ENCODE peak calls at places on chromosomes 13 and 19, in five cellular contexts. P is adrenal gland, X is body of pancreas, K is esophagus squamous epithelium, Y is uterus. H is an unnamed sample.
A peak's percentile ranks its signal among the peaks of the same experiment; 100 is the strongest.

GRCh38 chr19:16033721-16034120 is 42.6 kb upstream of the TPM4 start:
- DNase-seq in Y (no peak), X (no peak), K (no peak), P (no peak), H (no peak)

GRCh38 chr13:41931337-41931736 is 29.6 kb downstream of the VWA8 start:
- DNase-seq in K (no peak), Y (no peak), P (no peak), X (no peak), H (no peak)

GRCh38 chr13:50055454-50055853 is 40.2 kb downstream of the KCNRG start:
- DNase-seq in X (no peak), Y (no peak), K (no peak), P (no peak), H (no peak)

GRCh38 chr13:20130652-20131051 is 30.2 kb downstream of the GJA3 start:
- DNase-seq in P (no peak), Y (no peak), K (no peak), X (no peak), H (no peak)

GRCh38 chr19:41575998-41576397 is at the start of gene CEACAM21:
- DNase-seq in Y (peak; percentile 27), P (peak; percentile 77), K (no peak), X (no peak), H (no peak)

GRCh38 chr13:28324181-28324789 is 170.6 kb downstream of the FLT1 start:
- DNase-seq in X (peak; percentile 53), P (peak; percentile 72), K (no peak), Y (peak; percentile 50), H (peak; percentile 33)

GRCh38 chr19:31674503-31675186 is 325.4 kb upstream of the TSHZ3 start:
- DNase-seq in K (no peak), X (no peak), P (no peak), Y (no peak), H (peak; percentile 24)

GRCh38 chr19:7596191-7596937 is 701 bp downstream of the CAMSAP3 start:
- DNase-seq in P (no peak), X (no peak), K (no peak), Y (no peak), H (no peak)

GRCh38 chr19:6536138-6536671 is 5.4 kb downstream of the TNFSF9 start:
- DNase-seq in X (peak; percentile 24), Y (peak; percentile 20), K (peak; percentile 51), P (peak; percentile 77), H (no peak)

GRCh38 chr13:72985610-72986009 is 73.2 kb upstream of the KLF5 start:
- DNase-seq in Y (no peak), P (no peak), X (no peak), K (no peak), H (no peak)

GRCh38 chr13:109126973-109127615 is 497.7 kb downstream of the MYO16 start:
- DNase-seq in K (no peak), Y (no peak), P (no peak), X (no peak), H (no peak)

GRCh38 chr13:79684426-79684825 is 203.5 kb downstream of the NDFIP2 start:
- DNase-seq in Y (no peak), X (no peak), K (no peak), P (no peak), H (no peak)

GRCh38 chr13:79290595-79291244 is 115.3 kb downstream of the RBM26 start:
- DNase-seq in Y (no peak), P (no peak), X (no peak), K (no peak), H (no peak)

GRCh38 chr19:10193666-10194499 is 870 bp downstream of the DNMT1 start:
- DNase-seq in K (no peak), X (no peak), P (peak; percentile 54), Y (no peak), H (peak; percentile 61)

GRCh38 chr19:10279737-10280442 is 6.9 kb upstream of the ICAM4 start:
- DNase-seq in K (no peak), Y (no peak), P (no peak), X (no peak), H (no peak)

GRCh38 chr13:23701646-23702045 is 131.4 kb downstream of the TNFRSF19 start:
- DNase-seq in X (peak; percentile 54), K (no peak), P (no peak), Y (peak; percentile 89), H (no peak)

GRCh38 chr13:33787051-33787591 is 30.8 kb upstream of the RFC3 start:
- DNase-seq in Y (no peak), K (no peak), P (no peak), X (no peak), H (no peak)

GRCh38 chr13:97268772-97269171 is 46.6 kb downstream of the MBNL2 start:
- DNase-seq in K (no peak), P (no peak), Y (no peak), X (no peak), H (no peak)

GRCh38 chr19:925087-925911 is 536 bp upstream of the ARID3A start:
- DNase-seq in K (no peak), Y (peak; percentile 78), P (peak; percentile 89), X (peak; percentile 80), H (peak; percentile 91)

GRCh38 chr19:6812612-6813011 is 40.1 kb downstream of the VAV1 start:
- DNase-seq in P (no peak), K (no peak), Y (no peak), X (no peak), H (no peak)

GRCh38 chr19:10820173-10820572 is 15.8 kb downstream of the TMED1 start:
- DNase-seq in K (no peak), Y (no peak), P (no peak), X (no peak), H (no peak)

GRCh38 chr19:10189631-10190425 is 4.9 kb downstream of the DNMT1 start:
- DNase-seq in Y (no peak), X (no peak), K (no peak), P (no peak), H (no peak)

GRCh38 chr19:35716985-35717664 is 678 bp upstream of the KMT2B start:
- DNase-seq in P (peak; percentile 97), K (peak; percentile 82), X (peak; percentile 97), Y (peak; percentile 95), H (peak; percentile 99)
- TF ChIP-seq POLR2A in P (no peak), K (no peak), X (no peak), Y (peak; percentile 34), H (peak; percentile 43)

GRCh38 chr13:101795025-101795424 is 342.6 kb downstream of the ITGBL1 start:
- DNase-seq in K (no peak), P (no peak), X (no peak), Y (no peak), H (no peak)
- TF ChIP-seq POLR2A in K (no peak), P (no peak), X (no peak), Y (no peak), H (no peak)

GRCh38 chr13:100517706-100518105 is 70.9 kb downstream of the GGACT start:
- DNase-seq in P (no peak), K (no peak), Y (no peak), X (no peak), H (no peak)

GRCh38 chr13:100518394-100519062 is 70.1 kb downstream of the GGACT start:
- DNase-seq in P (no peak), Y (no peak), K (no peak), X (no peak), H (no peak)

GRCh38 chr13:100515410-100515800 is 73.2 kb downstream of the GGACT start:
- DNase-seq in K (no peak), X (no peak), Y (no peak), P (no peak), H (no peak)

GRCh38 chr13:100514788-100515409 is 73.7 kb downstream of the GGACT start:
- DNase-seq in Y (peak; percentile 82), X (peak; percentile 82), K (no peak), P (peak; percentile 91), H (peak; percentile 99)

DNA sequence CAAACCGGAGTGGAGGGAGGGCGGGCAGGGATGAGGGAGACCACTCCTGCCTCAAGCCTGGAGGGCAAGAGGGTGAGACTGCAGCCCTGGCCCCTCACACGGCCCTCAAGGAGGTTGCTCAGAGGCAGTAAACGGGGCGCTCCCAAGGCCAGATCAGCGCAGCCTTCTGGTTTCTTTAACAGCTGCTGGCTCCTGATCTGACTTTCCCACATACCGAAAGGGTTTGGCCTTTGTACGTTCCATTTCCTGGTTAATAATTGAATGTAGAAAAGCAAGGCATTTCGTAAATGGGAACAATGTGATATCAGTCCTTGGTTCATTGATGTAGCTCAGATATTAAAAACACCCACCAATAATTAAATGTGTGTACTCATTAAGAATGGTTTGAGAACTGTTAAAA is 71.5 kb downstream of the GGACT start:
- DNase-seq in Y (no peak), P (no peak), K (no peak), X (peak; percentile 76), H (no peak)
- TF ChIP-seq POLR2A in Y (no peak), P (no peak), K (no peak), X (peak; percentile 41), H (no peak)

GRCh38 chr19:5224480-5224879 is 116.1 kb downstream of the PTPRS start:
- DNase-seq in X (no peak), P (no peak), K (no peak), Y (no peak), H (no peak)

GRCh38 chr19:5220866-5221265 is 119.7 kb downstream of the PTPRS start:
- DNase-seq in X (no peak), Y (no peak), P (no peak), K (no peak), H (no peak)

GRCh38 chr19:5222821-5223321 is 117.7 kb downstream of the PTPRS start:
- DNase-seq in X (no peak), K (no peak), P (no peak), Y (no peak), H (no peak)

GRCh38 chr19:5220361-5220760 is 120.3 kb downstream of the PTPRS start:
- DNase-seq in Y (no peak), K (no peak), P (no peak), X (no peak), H (no peak)

GRCh38 chr19:5222178-5222577 is 118.4 kb downstream of the PTPRS start:
- DNase-seq in P (no peak), Y (no peak), K (no peak), X (no peak), H (no peak)
- TF ChIP-seq POLR2A in P (no peak), Y (no peak), K (no peak), X (no peak), H (no peak)

GRCh38 chr13:110340812-110341444 is 33.8 kb downstream of the COL4A2 start:
- DNase-seq in K (no peak), Y (peak; percentile 93), P (peak; percentile 90), X (peak; percentile 50), H (no peak)

GRCh38 chr13:110339263-110339662 is 32.2 kb downstream of the COL4A2 start:
- DNase-seq in Y (no peak), K (no peak), X (no peak), P (peak; percentile 43), H (no peak)

GRCh38 chr13:110338441-110339101 is 31.5 kb downstream of the COL4A2 start:
- DNase-seq in X (no peak), K (no peak), Y (peak; percentile 68), P (peak; percentile 56), H (no peak)

GRCh38 chr13:110341445-110342247 is 34.6 kb downstream of the COL4A2 start:
- DNase-seq in X (no peak), P (peak; percentile 81), K (no peak), Y (no peak), H (no peak)

GRCh38 chr13:110339975-110340550 is 33.0 kb downstream of the COL4A2 start:
- DNase-seq in X (no peak), K (no peak), P (peak; percentile 37), Y (no peak), H (no peak)
- TF ChIP-seq POLR2A in X (no peak), K (no peak), P (no peak), Y (no peak), H (no peak)

H was measured in H54.